ENCODE peak calls at places on chromosomes 3 and 15, in ten cellular contexts. One of them, this sample, is unnamed.

GRCh38 chr3:13452490-13453335 is 27.4 kb upstream of the HDAC11 start:
- DNase-seq in memory B cell: peak
- DNase-seq in left colon: no peak
- DNase-seq in amniotic stem cell: peak
- DNase-seq in EH: peak
- DNase-seq in stimulated activated naive CD8-positive, alpha-beta T cell treated with anti-CD3 and anti-CD28 coated beads, Interleukin-15, amount 100 ng/mL, for 72 hours: peak
- DNase-seq in HuH-7.5: peak
- DNase-seq in KBM-7: peak
- DNase-seq in AG09309: peak
- DNase-seq in ovary: peak
- DNase-seq in this sample: peak

GRCh38 chr3:98695816-98696215 is 67.3 kb upstream of the ST3GAL6 start:
- DNase-seq in AG09309: no peak
- DNase-seq in HuH-7.5: no peak
- DNase-seq in left colon: no peak
- DNase-seq in stimulated activated naive CD8-positive, alpha-beta T cell treated with anti-CD3 and anti-CD28 coated beads, Interleukin-15, amount 100 ng/mL, for 72 hours: no peak
- DNase-seq in EH: peak
- DNase-seq in amniotic stem cell: no peak
- DNase-seq in memory B cell: no peak
- DNase-seq in ovary: no peak
- DNase-seq in KBM-7: no peak
- DNase-seq in this sample: no peak

GRCh38 chr15:60591491-60592385 is 112.8 kb upstream of the ICE2 start:
- DNase-seq in memory B cell: peak
- DNase-seq in EH: peak
- DNase-seq in amniotic stem cell: no peak
- DNase-seq in stimulated activated naive CD8-positive, alpha-beta T cell treated with anti-CD3 and anti-CD28 coated beads, Interleukin-15, amount 100 ng/mL, for 72 hours: peak
- DNase-seq in HuH-7.5: peak
- DNase-seq in KBM-7: peak
- DNase-seq in left colon: peak
- DNase-seq in ovary: peak
- DNase-seq in AG09309: no peak
- DNase-seq in this sample: peak

GRCh38 chr15:59388670-59389069 is 16.0 kb upstream of the MYO1E start:
- DNase-seq in memory B cell: no peak
- DNase-seq in EH: peak
- DNase-seq in left colon: no peak
- DNase-seq in amniotic stem cell: no peak
- DNase-seq in ovary: no peak
- DNase-seq in stimulated activated naive CD8-positive, alpha-beta T cell treated with anti-CD3 and anti-CD28 coated beads, Interleukin-15, amount 100 ng/mL, for 72 hours: no peak
- DNase-seq in HuH-7.5: no peak
- DNase-seq in AG09309: peak
- DNase-seq in KBM-7: no peak
- DNase-seq in this sample: no peak

GRCh38 chr15:67832031-67832551 is 6.8 kb downstream of the SKOR1 start:
- DNase-seq in EH: peak
- DNase-seq in KBM-7: peak
- DNase-seq in left colon: no peak
- DNase-seq in memory B cell: no peak
- DNase-seq in amniotic stem cell: no peak
- DNase-seq in AG09309: no peak
- DNase-seq in HuH-7.5: peak
- DNase-seq in ovary: no peak
- DNase-seq in stimulated activated naive CD8-positive, alpha-beta T cell treated with anti-CD3 and anti-CD28 coated beads, Interleukin-15, amount 100 ng/mL, for 72 hours: no peak
- DNase-seq in this sample: peak

GRCh38 chr3:69305011-69305410 is 80.9 kb downstream of the FRMD4B start:
- DNase-seq in left colon: no peak
- DNase-seq in HuH-7.5: no peak
- DNase-seq in ovary: no peak
- DNase-seq in AG09309: no peak
- DNase-seq in memory B cell: no peak
- DNase-seq in amniotic stem cell: no peak
- DNase-seq in stimulated activated naive CD8-positive, alpha-beta T cell treated with anti-CD3 and anti-CD28 coated beads, Interleukin-15, amount 100 ng/mL, for 72 hours: no peak
- DNase-seq in EH: no peak
- DNase-seq in KBM-7: no peak
- DNase-seq in this sample: no peak

GRCh38 chr15:79025201-79025600 is 65.4 kb downstream of the RASGRF1 start:
- DNase-seq in KBM-7: peak
- DNase-seq in memory B cell: peak
- DNase-seq in stimulated activated naive CD8-positive, alpha-beta T cell treated with anti-CD3 and anti-CD28 coated beads, Interleukin-15, amount 100 ng/mL, for 72 hours: no peak
- DNase-seq in left colon: no peak
- DNase-seq in HuH-7.5: no peak
- DNase-seq in ovary: no peak
- DNase-seq in EH: no peak
- DNase-seq in amniotic stem cell: no peak
- DNase-seq in AG09309: no peak
- DNase-seq in this sample: no peak

GRCh38 chr15:101567089-101567488 is 77.6 kb upstream of the PCSK6 start:
- DNase-seq in AG09309: no peak
- DNase-seq in EH: no peak
- DNase-seq in HuH-7.5: no peak
- DNase-seq in memory B cell: no peak
- DNase-seq in KBM-7: no peak
- DNase-seq in amniotic stem cell: no peak
- DNase-seq in stimulated activated naive CD8-positive, alpha-beta T cell treated with anti-CD3 and anti-CD28 coated beads, Interleukin-15, amount 100 ng/mL, for 72 hours: no peak
- DNase-seq in ovary: no peak
- DNase-seq in left colon: no peak
- DNase-seq in this sample: no peak

GRCh38 chr3:194301730-194302129 is 49.4 kb downstream of the CPN2 start:
- DNase-seq in memory B cell: no peak
- DNase-seq in ovary: no peak
- DNase-seq in EH: no peak
- DNase-seq in HuH-7.5: no peak
- DNase-seq in amniotic stem cell: no peak
- DNase-seq in stimulated activated naive CD8-positive, alpha-beta T cell treated with anti-CD3 and anti-CD28 coated beads, Interleukin-15, amount 100 ng/mL, for 72 hours: no peak
- DNase-seq in KBM-7: peak
- DNase-seq in AG09309: no peak
- DNase-seq in left colon: no peak
- DNase-seq in this sample: no peak

GRCh38 chr3:9087831-9088413 is 124.7 kb upstream of the RAD18 start:
- DNase-seq in left colon: no peak
- DNase-seq in AG09309: no peak
- DNase-seq in HuH-7.5: no peak
- DNase-seq in amniotic stem cell: no peak
- DNase-seq in memory B cell: no peak
- DNase-seq in stimulated activated naive CD8-positive, alpha-beta T cell treated with anti-CD3 and anti-CD28 coated beads, Interleukin-15, amount 100 ng/mL, for 72 hours: no peak
- DNase-seq in EH: no peak
- DNase-seq in ovary: no peak
- DNase-seq in KBM-7: peak
- DNase-seq in this sample: no peak

GRCh38 chr3:134357914-134358811 is 16.1 kb downstream of the AMOTL2 start:
- DNase-seq in EH: peak
- DNase-seq in KBM-7: no peak
- DNase-seq in AG09309: peak
- DNase-seq in amniotic stem cell: peak
- DNase-seq in memory B cell: no peak
- DNase-seq in HuH-7.5: peak
- DNase-seq in ovary: no peak
- DNase-seq in stimulated activated naive CD8-positive, alpha-beta T cell treated with anti-CD3 and anti-CD28 coated beads, Interleukin-15, amount 100 ng/mL, for 72 hours: no peak
- DNase-seq in left colon: peak
- DNase-seq in this sample: peak

GRCh38 chr3:129829640-129830039 is 63.9 kb downstream of the TMCC1 start:
- DNase-seq in ovary: peak
- DNase-seq in AG09309: peak
- DNase-seq in EH: peak
- DNase-seq in memory B cell: no peak
- DNase-seq in stimulated activated naive CD8-positive, alpha-beta T cell treated with anti-CD3 and anti-CD28 coated beads, Interleukin-15, amount 100 ng/mL, for 72 hours: peak
- DNase-seq in left colon: no peak
- DNase-seq in amniotic stem cell: peak
- DNase-seq in HuH-7.5: peak
- DNase-seq in KBM-7: peak
- DNase-seq in this sample: peak

GRCh38 chr3:71900057-71900456 is 115.1 kb upstream of the PROK2 start:
- DNase-seq in EH: no peak
- DNase-seq in AG09309: no peak
- DNase-seq in stimulated activated naive CD8-positive, alpha-beta T cell treated with anti-CD3 and anti-CD28 coated beads, Interleukin-15, amount 100 ng/mL, for 72 hours: no peak
- DNase-seq in left colon: no peak
- DNase-seq in memory B cell: no peak
- DNase-seq in ovary: no peak
- DNase-seq in amniotic stem cell: no peak
- DNase-seq in KBM-7: no peak
- DNase-seq in HuH-7.5: no peak
- DNase-seq in this sample: no peak

GRCh38 chr15:43828061-43828657 is 1.4 kb downstream of the WDR76 start:
- DNase-seq in left colon: no peak
- DNase-seq in amniotic stem cell: no peak
- DNase-seq in KBM-7: no peak
- DNase-seq in AG09309: no peak
- DNase-seq in stimulated activated naive CD8-positive, alpha-beta T cell treated with anti-CD3 and anti-CD28 coated beads, Interleukin-15, amount 100 ng/mL, for 72 hours: peak
- DNase-seq in HuH-7.5: no peak
- DNase-seq in memory B cell: no peak
- DNase-seq in ovary: no peak
- DNase-seq in EH: peak
- DNase-seq in this sample: no peak

GRCh38 chr3:12158387-12159226 is at the start of gene TIMP4:
- DNase-seq in EH: peak
- DNase-seq in left colon: peak
- DNase-seq in HuH-7.5: peak
- DNase-seq in ovary: peak
- DNase-seq in memory B cell: no peak
- DNase-seq in KBM-7: no peak
- DNase-seq in AG09309: no peak
- DNase-seq in amniotic stem cell: no peak
- DNase-seq in stimulated activated naive CD8-positive, alpha-beta T cell treated with anti-CD3 and anti-CD28 coated beads, Interleukin-15, amount 100 ng/mL, for 72 hours: no peak
- DNase-seq in this sample: peak

GRCh38 chr3:117016359-117016758 is 306.8 kb downstream of the TUSC7 start:
- DNase-seq in ovary: no peak
- DNase-seq in HuH-7.5: no peak
- DNase-seq in stimulated activated naive CD8-positive, alpha-beta T cell treated with anti-CD3 and anti-CD28 coated beads, Interleukin-15, amount 100 ng/mL, for 72 hours: no peak
- DNase-seq in amniotic stem cell: no peak
- DNase-seq in memory B cell: no peak
- DNase-seq in left colon: no peak
- DNase-seq in AG09309: no peak
- DNase-seq in EH: no peak
- DNase-seq in KBM-7: no peak
- DNase-seq in this sample: peak

GRCh38 chr3:173983353-173983752 is 585.8 kb downstream of the NLGN1 start:
- DNase-seq in KBM-7: no peak
- DNase-seq in EH: peak
- DNase-seq in AG09309: no peak
- DNase-seq in HuH-7.5: no peak
- DNase-seq in left colon: no peak
- DNase-seq in ovary: no peak
- DNase-seq in stimulated activated naive CD8-positive, alpha-beta T cell treated with anti-CD3 and anti-CD28 coated beads, Interleukin-15, amount 100 ng/mL, for 72 hours: no peak
- DNase-seq in memory B cell: no peak
- DNase-seq in amniotic stem cell: no peak
- DNase-seq in this sample: no peak

GRCh38 chr3:167895684-167896083 is 160.2 kb downstream of the SERPINI1 start:
- DNase-seq in amniotic stem cell: no peak
- DNase-seq in HuH-7.5: no peak
- DNase-seq in KBM-7: no peak
- DNase-seq in memory B cell: no peak
- DNase-seq in left colon: no peak
- DNase-seq in ovary: no peak
- DNase-seq in EH: no peak
- DNase-seq in AG09309: no peak
- DNase-seq in stimulated activated naive CD8-positive, alpha-beta T cell treated with anti-CD3 and anti-CD28 coated beads, Interleukin-15, amount 100 ng/mL, for 72 hours: no peak
- DNase-seq in this sample: peak

GRCh38 chr15:100588638-100589242 is 13.2 kb downstream of the LINS1 start:
- DNase-seq in stimulated activated naive CD8-positive, alpha-beta T cell treated with anti-CD3 and anti-CD28 coated beads, Interleukin-15, amount 100 ng/mL, for 72 hours: no peak
- DNase-seq in left colon: no peak
- DNase-seq in HuH-7.5: no peak
- DNase-seq in EH: no peak
- DNase-seq in amniotic stem cell: no peak
- DNase-seq in memory B cell: no peak
- DNase-seq in ovary: no peak
- DNase-seq in AG09309: no peak
- DNase-seq in KBM-7: peak
- DNase-seq in this sample: no peak

GRCh38 chr15:57667171-57667924 is 39.2 kb upstream of the POLR2M start:
- DNase-seq in KBM-7: no peak
- DNase-seq in ovary: no peak
- DNase-seq in amniotic stem cell: peak
- DNase-seq in stimulated activated naive CD8-positive, alpha-beta T cell treated with anti-CD3 and anti-CD28 coated beads, Interleukin-15, amount 100 ng/mL, for 72 hours: no peak
- DNase-seq in AG09309: no peak
- DNase-seq in memory B cell: no peak
- DNase-seq in left colon: no peak
- DNase-seq in HuH-7.5: peak
- DNase-seq in EH: peak
- DNase-seq in this sample: peak

GRCh38 chr15:75314552-75315290 is 21.1 kb upstream of the COMMD4 start:
- DNase-seq in ovary: no peak
- DNase-seq in amniotic stem cell: no peak
- DNase-seq in stimulated activated naive CD8-positive, alpha-beta T cell treated with anti-CD3 and anti-CD28 coated beads, Interleukin-15, amount 100 ng/mL, for 72 hours: no peak
- DNase-seq in memory B cell: no peak
- DNase-seq in KBM-7: no peak
- DNase-seq in EH: no peak
- DNase-seq in left colon: no peak
- DNase-seq in AG09309: no peak
- DNase-seq in HuH-7.5: no peak
- DNase-seq in this sample: no peak

GRCh38 chr15:66912001-66912400 is 153.4 kb upstream of the SMAD3 start:
- DNase-seq in HuH-7.5: no peak
- DNase-seq in amniotic stem cell: no peak
- DNase-seq in KBM-7: peak
- DNase-seq in left colon: no peak
- DNase-seq in ovary: no peak
- DNase-seq in EH: no peak
- DNase-seq in stimulated activated naive CD8-positive, alpha-beta T cell treated with anti-CD3 and anti-CD28 coated beads, Interleukin-15, amount 100 ng/mL, for 72 hours: peak
- DNase-seq in memory B cell: no peak
- DNase-seq in AG09309: no peak
- DNase-seq in this sample: no peak

GRCh38 chr3:100647171-100647570 is 37.8 kb downstream of the ADGRG7 start:
- DNase-seq in KBM-7: no peak
- DNase-seq in amniotic stem cell: no peak
- DNase-seq in EH: no peak
- DNase-seq in ovary: no peak
- DNase-seq in stimulated activated naive CD8-positive, alpha-beta T cell treated with anti-CD3 and anti-CD28 coated beads, Interleukin-15, amount 100 ng/mL, for 72 hours: no peak
- DNase-seq in memory B cell: no peak
- DNase-seq in left colon: no peak
- DNase-seq in AG09309: no peak
- DNase-seq in HuH-7.5: no peak
- DNase-seq in this sample: no peak

GRCh38 chr15:28896944-28897343 is 11.2 kb downstream of the APBA2 start:
- DNase-seq in KBM-7: no peak
- DNase-seq in AG09309: peak
- DNase-seq in stimulated activated naive CD8-positive, alpha-beta T cell treated with anti-CD3 and anti-CD28 coated beads, Interleukin-15, amount 100 ng/mL, for 72 hours: no peak
- DNase-seq in left colon: no peak
- DNase-seq in HuH-7.5: no peak
- DNase-seq in amniotic stem cell: peak
- DNase-seq in EH: peak
- DNase-seq in memory B cell: no peak
- DNase-seq in ovary: no peak
- DNase-seq in this sample: no peak

GRCh38 chr3:46724360-46724890 is 6.8 kb upstream of the PRSS50 start:
- DNase-seq in amniotic stem cell: no peak
- DNase-seq in ovary: no peak
- DNase-seq in left colon: no peak
- DNase-seq in stimulated activated naive CD8-positive, alpha-beta T cell treated with anti-CD3 and anti-CD28 coated beads, Interleukin-15, amount 100 ng/mL, for 72 hours: no peak
- DNase-seq in HuH-7.5: no peak
- DNase-seq in KBM-7: no peak
- DNase-seq in EH: no peak
- DNase-seq in memory B cell: no peak
- DNase-seq in AG09309: no peak
- DNase-seq in this sample: no peak

GRCh38 chr3:17065881-17066280 is 181.1 kb downstream of the PLCL2 start:
- DNase-seq in KBM-7: no peak
- DNase-seq in amniotic stem cell: no peak
- DNase-seq in ovary: no peak
- DNase-seq in AG09309: no peak
- DNase-seq in left colon: no peak
- DNase-seq in HuH-7.5: no peak
- DNase-seq in stimulated activated naive CD8-positive, alpha-beta T cell treated with anti-CD3 and anti-CD28 coated beads, Interleukin-15, amount 100 ng/mL, for 72 hours: no peak
- DNase-seq in memory B cell: no peak
- DNase-seq in EH: no peak
- DNase-seq in this sample: no peak

GRCh38 chr3:188214442-188214841 is 60.5 kb downstream of the LPP start:
- DNase-seq in ovary: no peak
- DNase-seq in amniotic stem cell: no peak
- DNase-seq in KBM-7: peak
- DNase-seq in left colon: no peak
- DNase-seq in HuH-7.5: no peak
- DNase-seq in stimulated activated naive CD8-positive, alpha-beta T cell treated with anti-CD3 and anti-CD28 coated beads, Interleukin-15, amount 100 ng/mL, for 72 hours: no peak
- DNase-seq in memory B cell: no peak
- DNase-seq in EH: peak
- DNase-seq in AG09309: no peak
- DNase-seq in this sample: no peak

GRCh38 chr3:37905987-37906674 is 44.5 kb downstream of the CTDSPL start:
- DNase-seq in EH: peak
- DNase-seq in amniotic stem cell: no peak
- DNase-seq in memory B cell: no peak
- DNase-seq in HuH-7.5: no peak
- DNase-seq in AG09309: peak
- DNase-seq in stimulated activated naive CD8-positive, alpha-beta T cell treated with anti-CD3 and anti-CD28 coated beads, Interleukin-15, amount 100 ng/mL, for 72 hours: no peak
- DNase-seq in ovary: no peak
- DNase-seq in KBM-7: peak
- DNase-seq in left colon: no peak
- DNase-seq in this sample: no peak

This sample was measured in H7.